ENCODE peak calls at places on chromosomes 6 and 20, in six cellular contexts. One of them, this sample, is unnamed.

GRCh38 chr6:121697921-121698320 is 262.5 kb downstream of the GJA1 start:
- DNase-seq in activated T-helper 1 cell treated with anti-CD3 and anti-CD28 coated beads, Interleukin-12 subunit alpha, Interleukin-12 subunit beta, Interleukin-2, Interleukin-4 antibody, amounts not matched to agents 30 ng/mL and 10 ng/mL and 1 ng/mL, durations not matched to agents 14 hours and 24 hours and 36 hours: no peak
- DNase-seq in COR-L47: no peak
- DNase-seq in left ventricle myocardium inferior: no peak
- DNase-seq in CD8-positive, alpha-beta memory T cell: no peak
- DNase-seq in NCI-H2107: no peak
- DNase-seq in this sample: no peak

GRCh38 chr6:132673376-132674094 is 14.6 kb upstream of the TAAR1 start:
- DNase-seq in activated T-helper 1 cell treated with anti-CD3 and anti-CD28 coated beads, Interleukin-12 subunit alpha, Interleukin-12 subunit beta, Interleukin-2, Interleukin-4 antibody, amounts not matched to agents 30 ng/mL and 10 ng/mL and 1 ng/mL, durations not matched to agents 14 hours and 24 hours and 36 hours: no peak
- DNase-seq in COR-L47: no peak
- DNase-seq in left ventricle myocardium inferior: no peak
- DNase-seq in CD8-positive, alpha-beta memory T cell: no peak
- DNase-seq in NCI-H2107: peak; percentile 76
- DNase-seq in this sample: no peak

GRCh38 chr20:51091564-51092195 is 68.8 kb upstream of the KCNG1 start:
- DNase-seq in activated T-helper 1 cell treated with anti-CD3 and anti-CD28 coated beads, Interleukin-12 subunit alpha, Interleukin-12 subunit beta, Interleukin-2, Interleukin-4 antibody, amounts not matched to agents 30 ng/mL and 10 ng/mL and 1 ng/mL, durations not matched to agents 14 hours and 24 hours and 36 hours: no peak
- DNase-seq in COR-L47: peak; percentile 58
- DNase-seq in left ventricle myocardium inferior: no peak
- DNase-seq in CD8-positive, alpha-beta memory T cell: no peak
- DNase-seq in NCI-H2107: no peak
- DNase-seq in this sample: no peak

GRCh38 chr6:90074161-90074560 is 179.9 kb downstream of the GJA10 start:
- DNase-seq in activated T-helper 1 cell treated with anti-CD3 and anti-CD28 coated beads, Interleukin-12 subunit alpha, Interleukin-12 subunit beta, Interleukin-2, Interleukin-4 antibody, amounts not matched to agents 30 ng/mL and 10 ng/mL and 1 ng/mL, durations not matched to agents 14 hours and 24 hours and 36 hours: no peak
- DNase-seq in COR-L47: no peak
- DNase-seq in left ventricle myocardium inferior: no peak
- DNase-seq in CD8-positive, alpha-beta memory T cell: no peak
- DNase-seq in NCI-H2107: no peak
- DNase-seq in this sample: no peak

GRCh38 chr6:105592329-105592728 is 189.4 kb upstream of the PREP start:
- DNase-seq in activated T-helper 1 cell treated with anti-CD3 and anti-CD28 coated beads, Interleukin-12 subunit alpha, Interleukin-12 subunit beta, Interleukin-2, Interleukin-4 antibody, amounts not matched to agents 30 ng/mL and 10 ng/mL and 1 ng/mL, durations not matched to agents 14 hours and 24 hours and 36 hours: no peak
- DNase-seq in COR-L47: no peak
- DNase-seq in left ventricle myocardium inferior: no peak
- DNase-seq in CD8-positive, alpha-beta memory T cell: no peak
- DNase-seq in NCI-H2107: no peak
- DNase-seq in this sample: peak; percentile 90

GRCh38 chr6:41591122-41591521 is 44.9 kb downstream of the FOXP4 start:
- DNase-seq in activated T-helper 1 cell treated with anti-CD3 and anti-CD28 coated beads, Interleukin-12 subunit alpha, Interleukin-12 subunit beta, Interleukin-2, Interleukin-4 antibody, amounts not matched to agents 30 ng/mL and 10 ng/mL and 1 ng/mL, durations not matched to agents 14 hours and 24 hours and 36 hours: no peak
- DNase-seq in COR-L47: no peak
- DNase-seq in left ventricle myocardium inferior: no peak
- DNase-seq in CD8-positive, alpha-beta memory T cell: no peak
- DNase-seq in NCI-H2107: no peak
- DNase-seq in this sample: no peak

GRCh38 chr20:47359533-47360206 is 3.2 kb upstream of the ZMYND8 start:
- DNase-seq in activated T-helper 1 cell treated with anti-CD3 and anti-CD28 coated beads, Interleukin-12 subunit alpha, Interleukin-12 subunit beta, Interleukin-2, Interleukin-4 antibody, amounts not matched to agents 30 ng/mL and 10 ng/mL and 1 ng/mL, durations not matched to agents 14 hours and 24 hours and 36 hours: no peak
- DNase-seq in COR-L47: no peak
- DNase-seq in left ventricle myocardium inferior: no peak
- DNase-seq in CD8-positive, alpha-beta memory T cell: no peak
- DNase-seq in NCI-H2107: no peak
- DNase-seq in this sample: no peak

GRCh38 chr6:16239798-16240123 is 1.4 kb downstream of the GMPR start:
- DNase-seq in activated T-helper 1 cell treated with anti-CD3 and anti-CD28 coated beads, Interleukin-12 subunit alpha, Interleukin-12 subunit beta, Interleukin-2, Interleukin-4 antibody, amounts not matched to agents 30 ng/mL and 10 ng/mL and 1 ng/mL, durations not matched to agents 14 hours and 24 hours and 36 hours: no peak
- DNase-seq in COR-L47: no peak
- DNase-seq in left ventricle myocardium inferior: no peak
- DNase-seq in CD8-positive, alpha-beta memory T cell: no peak
- DNase-seq in NCI-H2107: no peak
- DNase-seq in this sample: peak; percentile 35

GRCh38 chr6:155158044-155158843 is 105.6 kb upstream of the CLDN20 start:
- DNase-seq in activated T-helper 1 cell treated with anti-CD3 and anti-CD28 coated beads, Interleukin-12 subunit alpha, Interleukin-12 subunit beta, Interleukin-2, Interleukin-4 antibody, amounts not matched to agents 30 ng/mL and 10 ng/mL and 1 ng/mL, durations not matched to agents 14 hours and 24 hours and 36 hours: no peak
- DNase-seq in COR-L47: no peak
- DNase-seq in left ventricle myocardium inferior: no peak
- DNase-seq in CD8-positive, alpha-beta memory T cell: no peak
- DNase-seq in NCI-H2107: no peak
- DNase-seq in this sample: peak; percentile 17

GRCh38 chr20:62914436-62914835 is 11.9 kb downstream of the DIDO1 start:
- DNase-seq in activated T-helper 1 cell treated with anti-CD3 and anti-CD28 coated beads, Interleukin-12 subunit alpha, Interleukin-12 subunit beta, Interleukin-2, Interleukin-4 antibody, amounts not matched to agents 30 ng/mL and 10 ng/mL and 1 ng/mL, durations not matched to agents 14 hours and 24 hours and 36 hours: no peak
- DNase-seq in COR-L47: no peak
- DNase-seq in left ventricle myocardium inferior: no peak
- DNase-seq in CD8-positive, alpha-beta memory T cell: no peak
- DNase-seq in NCI-H2107: no peak
- DNase-seq in this sample: no peak

GRCh38 chr6:17490724-17491123 is 97.3 kb downstream of the CAP2 start:
- DNase-seq in activated T-helper 1 cell treated with anti-CD3 and anti-CD28 coated beads, Interleukin-12 subunit alpha, Interleukin-12 subunit beta, Interleukin-2, Interleukin-4 antibody, amounts not matched to agents 30 ng/mL and 10 ng/mL and 1 ng/mL, durations not matched to agents 14 hours and 24 hours and 36 hours: no peak
- DNase-seq in COR-L47: no peak
- DNase-seq in left ventricle myocardium inferior: no peak
- DNase-seq in CD8-positive, alpha-beta memory T cell: no peak
- DNase-seq in NCI-H2107: no peak
- DNase-seq in this sample: no peak

GRCh38 chr20:4216142-4216735 is 200.9 kb upstream of the RNF24 start:
- DNase-seq in activated T-helper 1 cell treated with anti-CD3 and anti-CD28 coated beads, Interleukin-12 subunit alpha, Interleukin-12 subunit beta, Interleukin-2, Interleukin-4 antibody, amounts not matched to agents 30 ng/mL and 10 ng/mL and 1 ng/mL, durations not matched to agents 14 hours and 24 hours and 36 hours: no peak
- DNase-seq in COR-L47: no peak
- DNase-seq in left ventricle myocardium inferior: no peak
- DNase-seq in CD8-positive, alpha-beta memory T cell: no peak
- DNase-seq in NCI-H2107: no peak
- DNase-seq in this sample: no peak

GRCh38 chr20:35034150-35034549 is 58.5 kb downstream of the TRPC4AP start:
- DNase-seq in activated T-helper 1 cell treated with anti-CD3 and anti-CD28 coated beads, Interleukin-12 subunit alpha, Interleukin-12 subunit beta, Interleukin-2, Interleukin-4 antibody, amounts not matched to agents 30 ng/mL and 10 ng/mL and 1 ng/mL, durations not matched to agents 14 hours and 24 hours and 36 hours: no peak
- DNase-seq in COR-L47: no peak
- DNase-seq in left ventricle myocardium inferior: no peak
- DNase-seq in CD8-positive, alpha-beta memory T cell: no peak
- DNase-seq in NCI-H2107: no peak
- DNase-seq in this sample: no peak

GRCh38 chr20:31472395-31473330 is 2.3 kb downstream of the DEFB124 start:
- DNase-seq in activated T-helper 1 cell treated with anti-CD3 and anti-CD28 coated beads, Interleukin-12 subunit alpha, Interleukin-12 subunit beta, Interleukin-2, Interleukin-4 antibody, amounts not matched to agents 30 ng/mL and 10 ng/mL and 1 ng/mL, durations not matched to agents 14 hours and 24 hours and 36 hours: no peak
- DNase-seq in COR-L47: no peak
- DNase-seq in left ventricle myocardium inferior: peak; percentile 34
- DNase-seq in CD8-positive, alpha-beta memory T cell: no peak
- DNase-seq in NCI-H2107: no peak
- DNase-seq in this sample: no peak

GRCh38 chr6:2028457-2029038 is 216.9 kb downstream of the GMDS start:
- DNase-seq in activated T-helper 1 cell treated with anti-CD3 and anti-CD28 coated beads, Interleukin-12 subunit alpha, Interleukin-12 subunit beta, Interleukin-2, Interleukin-4 antibody, amounts not matched to agents 30 ng/mL and 10 ng/mL and 1 ng/mL, durations not matched to agents 14 hours and 24 hours and 36 hours: no peak
- DNase-seq in COR-L47: peak; percentile 90
- DNase-seq in left ventricle myocardium inferior: no peak
- DNase-seq in CD8-positive, alpha-beta memory T cell: no peak
- DNase-seq in NCI-H2107: no peak
- DNase-seq in this sample: no peak

GRCh38 chr20:51156041-51156795 is 133.3 kb upstream of the KCNG1 start:
- DNase-seq in activated T-helper 1 cell treated with anti-CD3 and anti-CD28 coated beads, Interleukin-12 subunit alpha, Interleukin-12 subunit beta, Interleukin-2, Interleukin-4 antibody, amounts not matched to agents 30 ng/mL and 10 ng/mL and 1 ng/mL, durations not matched to agents 14 hours and 24 hours and 36 hours: no peak
- DNase-seq in COR-L47: no peak
- DNase-seq in left ventricle myocardium inferior: no peak
- DNase-seq in CD8-positive, alpha-beta memory T cell: no peak
- DNase-seq in NCI-H2107: no peak
- DNase-seq in this sample: no peak

GRCh38 chr6:69019832-69020231 is 384.8 kb downstream of the ADGRB3 start:
- DNase-seq in activated T-helper 1 cell treated with anti-CD3 and anti-CD28 coated beads, Interleukin-12 subunit alpha, Interleukin-12 subunit beta, Interleukin-2, Interleukin-4 antibody, amounts not matched to agents 30 ng/mL and 10 ng/mL and 1 ng/mL, durations not matched to agents 14 hours and 24 hours and 36 hours: no peak
- DNase-seq in COR-L47: no peak
- DNase-seq in left ventricle myocardium inferior: no peak
- DNase-seq in CD8-positive, alpha-beta memory T cell: no peak
- DNase-seq in NCI-H2107: no peak
- DNase-seq in this sample: no peak

GRCh38 chr6:53174996-53175395 is 26.4 kb upstream of the GCM1 start:
- DNase-seq in activated T-helper 1 cell treated with anti-CD3 and anti-CD28 coated beads, Interleukin-12 subunit alpha, Interleukin-12 subunit beta, Interleukin-2, Interleukin-4 antibody, amounts not matched to agents 30 ng/mL and 10 ng/mL and 1 ng/mL, durations not matched to agents 14 hours and 24 hours and 36 hours: no peak
- DNase-seq in COR-L47: no peak
- DNase-seq in left ventricle myocardium inferior: no peak
- DNase-seq in CD8-positive, alpha-beta memory T cell: no peak
- DNase-seq in NCI-H2107: no peak
- DNase-seq in this sample: no peak

GRCh38 chr6:112443118-112443641 is 96.0 kb downstream of the RFPL4B start:
- DNase-seq in activated T-helper 1 cell treated with anti-CD3 and anti-CD28 coated beads, Interleukin-12 subunit alpha, Interleukin-12 subunit beta, Interleukin-2, Interleukin-4 antibody, amounts not matched to agents 30 ng/mL and 10 ng/mL and 1 ng/mL, durations not matched to agents 14 hours and 24 hours and 36 hours: no peak
- DNase-seq in COR-L47: no peak
- DNase-seq in left ventricle myocardium inferior: no peak
- DNase-seq in CD8-positive, alpha-beta memory T cell: no peak
- DNase-seq in NCI-H2107: no peak
- DNase-seq in this sample: no peak

GRCh38 chr20:46558511-46558959 is 8.1 kb upstream of the OCSTAMP start:
- DNase-seq in activated T-helper 1 cell treated with anti-CD3 and anti-CD28 coated beads, Interleukin-12 subunit alpha, Interleukin-12 subunit beta, Interleukin-2, Interleukin-4 antibody, amounts not matched to agents 30 ng/mL and 10 ng/mL and 1 ng/mL, durations not matched to agents 14 hours and 24 hours and 36 hours: no peak
- DNase-seq in COR-L47: no peak
- DNase-seq in left ventricle myocardium inferior: no peak
- DNase-seq in CD8-positive, alpha-beta memory T cell: no peak
- DNase-seq in NCI-H2107: peak; percentile 2
- DNase-seq in this sample: peak; percentile 78

GRCh38 chr6:3193102-3193837 is 34.2 kb downstream of the TUBB2B start:
- DNase-seq in activated T-helper 1 cell treated with anti-CD3 and anti-CD28 coated beads, Interleukin-12 subunit alpha, Interleukin-12 subunit beta, Interleukin-2, Interleukin-4 antibody, amounts not matched to agents 30 ng/mL and 10 ng/mL and 1 ng/mL, durations not matched to agents 14 hours and 24 hours and 36 hours: no peak
- DNase-seq in COR-L47: no peak
- DNase-seq in left ventricle myocardium inferior: no peak
- DNase-seq in CD8-positive, alpha-beta memory T cell: no peak
- DNase-seq in NCI-H2107: no peak
- DNase-seq in this sample: no peak

GRCh38 chr6:170374571-170375444 is 68.2 kb downstream of the FAM120B start:
- DNase-seq in activated T-helper 1 cell treated with anti-CD3 and anti-CD28 coated beads, Interleukin-12 subunit alpha, Interleukin-12 subunit beta, Interleukin-2, Interleukin-4 antibody, amounts not matched to agents 30 ng/mL and 10 ng/mL and 1 ng/mL, durations not matched to agents 14 hours and 24 hours and 36 hours: no peak
- DNase-seq in COR-L47: no peak
- DNase-seq in left ventricle myocardium inferior: no peak
- DNase-seq in CD8-positive, alpha-beta memory T cell: no peak
- DNase-seq in NCI-H2107: no peak
- DNase-seq in this sample: no peak

GRCh38 chr6:129583864-129584263 is 126.1 kb downstream of the ARHGAP18 start:
- DNase-seq in activated T-helper 1 cell treated with anti-CD3 and anti-CD28 coated beads, Interleukin-12 subunit alpha, Interleukin-12 subunit beta, Interleukin-2, Interleukin-4 antibody, amounts not matched to agents 30 ng/mL and 10 ng/mL and 1 ng/mL, durations not matched to agents 14 hours and 24 hours and 36 hours: no peak
- DNase-seq in COR-L47: no peak
- DNase-seq in left ventricle myocardium inferior: no peak
- DNase-seq in CD8-positive, alpha-beta memory T cell: no peak
- DNase-seq in NCI-H2107: no peak
- DNase-seq in this sample: no peak

GRCh38 chr20:63186528-63187316 is 29.2 kb downstream of the YTHDF1 start:
- DNase-seq in activated T-helper 1 cell treated with anti-CD3 and anti-CD28 coated beads, Interleukin-12 subunit alpha, Interleukin-12 subunit beta, Interleukin-2, Interleukin-4 antibody, amounts not matched to agents 30 ng/mL and 10 ng/mL and 1 ng/mL, durations not matched to agents 14 hours and 24 hours and 36 hours: no peak
- DNase-seq in COR-L47: no peak
- DNase-seq in left ventricle myocardium inferior: no peak
- DNase-seq in CD8-positive, alpha-beta memory T cell: no peak
- DNase-seq in NCI-H2107: no peak
- DNase-seq in this sample: peak; percentile 8

GRCh38 chr6:161745594-161745993 is 471.7 kb upstream of the AGPAT4 start:
- DNase-seq in activated T-helper 1 cell treated with anti-CD3 and anti-CD28 coated beads, Interleukin-12 subunit alpha, Interleukin-12 subunit beta, Interleukin-2, Interleukin-4 antibody, amounts not matched to agents 30 ng/mL and 10 ng/mL and 1 ng/mL, durations not matched to agents 14 hours and 24 hours and 36 hours: no peak
- DNase-seq in COR-L47: peak; percentile 9
- DNase-seq in left ventricle myocardium inferior: no peak
- DNase-seq in CD8-positive, alpha-beta memory T cell: no peak
- DNase-seq in NCI-H2107: no peak
- DNase-seq in this sample: no peak

GRCh38 chr6:109336221-109336955 is 45.9 kb downstream of the CD164 start:
- DNase-seq in activated T-helper 1 cell treated with anti-CD3 and anti-CD28 coated beads, Interleukin-12 subunit alpha, Interleukin-12 subunit beta, Interleukin-2, Interleukin-4 antibody, amounts not matched to agents 30 ng/mL and 10 ng/mL and 1 ng/mL, durations not matched to agents 14 hours and 24 hours and 36 hours: no peak
- DNase-seq in COR-L47: peak; percentile 35
- DNase-seq in left ventricle myocardium inferior: no peak
- DNase-seq in CD8-positive, alpha-beta memory T cell: no peak
- DNase-seq in NCI-H2107: no peak
- DNase-seq in this sample: peak; percentile 55

GRCh38 chr6:52876056-52876787 is 33.3 kb downstream of the GSTA3 start:
- DNase-seq in activated T-helper 1 cell treated with anti-CD3 and anti-CD28 coated beads, Interleukin-12 subunit alpha, Interleukin-12 subunit beta, Interleukin-2, Interleukin-4 antibody, amounts not matched to agents 30 ng/mL and 10 ng/mL and 1 ng/mL, durations not matched to agents 14 hours and 24 hours and 36 hours: no peak
- DNase-seq in COR-L47: peak; percentile 32
- DNase-seq in left ventricle myocardium inferior: no peak
- DNase-seq in CD8-positive, alpha-beta memory T cell: no peak
- DNase-seq in NCI-H2107: no peak
- DNase-seq in this sample: no peak

GRCh38 chr20:35953411-35954199 is 697 bp downstream of the SCAND1 start:
- DNase-seq in activated T-helper 1 cell treated with anti-CD3 and anti-CD28 coated beads, Interleukin-12 subunit alpha, Interleukin-12 subunit beta, Interleukin-2, Interleukin-4 antibody, amounts not matched to agents 30 ng/mL and 10 ng/mL and 1 ng/mL, durations not matched to agents 14 hours and 24 hours and 36 hours: peak; percentile 69
- DNase-seq in COR-L47: peak; percentile 16
- DNase-seq in left ventricle myocardium inferior: peak; percentile 48
- DNase-seq in CD8-positive, alpha-beta memory T cell: peak; percentile 61
- DNase-seq in NCI-H2107: no peak
- DNase-seq in this sample: no peak

GRCh38 chr6:163539101-163539762 is 124.7 kb downstream of the QKI start:
- DNase-seq in activated T-helper 1 cell treated with anti-CD3 and anti-CD28 coated beads, Interleukin-12 subunit alpha, Interleukin-12 subunit beta, Interleukin-2, Interleukin-4 antibody, amounts not matched to agents 30 ng/mL and 10 ng/mL and 1 ng/mL, durations not matched to agents 14 hours and 24 hours and 36 hours: no peak
- DNase-seq in COR-L47: no peak
- DNase-seq in left ventricle myocardium inferior: no peak
- DNase-seq in CD8-positive, alpha-beta memory T cell: no peak
- DNase-seq in NCI-H2107: no peak
- DNase-seq in this sample: no peak

GRCh38 chr6:153790048-153790447 is 249.0 kb upstream of the OPRM1 start:
- DNase-seq in activated T-helper 1 cell treated with anti-CD3 and anti-CD28 coated beads, Interleukin-12 subunit alpha, Interleukin-12 subunit beta, Interleukin-2, Interleukin-4 antibody, amounts not matched to agents 30 ng/mL and 10 ng/mL and 1 ng/mL, durations not matched to agents 14 hours and 24 hours and 36 hours: no peak
- DNase-seq in COR-L47: no peak
- DNase-seq in left ventricle myocardium inferior: no peak
- DNase-seq in CD8-positive, alpha-beta memory T cell: no peak
- DNase-seq in NCI-H2107: no peak
- DNase-seq in this sample: peak; percentile 86

GRCh38 chr6:41535766-41536165 is 10.4 kb upstream of the FOXP4 start:
- DNase-seq in activated T-helper 1 cell treated with anti-CD3 and anti-CD28 coated beads, Interleukin-12 subunit alpha, Interleukin-12 subunit beta, Interleukin-2, Interleukin-4 antibody, amounts not matched to agents 30 ng/mL and 10 ng/mL and 1 ng/mL, durations not matched to agents 14 hours and 24 hours and 36 hours: no peak
- DNase-seq in COR-L47: no peak
- DNase-seq in left ventricle myocardium inferior: no peak
- DNase-seq in CD8-positive, alpha-beta memory T cell: no peak
- DNase-seq in NCI-H2107: no peak
- DNase-seq in this sample: no peak

GRCh38 chr6:163415620-163416379 is 1.3 kb downstream of the QKI start:
- DNase-seq in activated T-helper 1 cell treated with anti-CD3 and anti-CD28 coated beads, Interleukin-12 subunit alpha, Interleukin-12 subunit beta, Interleukin-2, Interleukin-4 antibody, amounts not matched to agents 30 ng/mL and 10 ng/mL and 1 ng/mL, durations not matched to agents 14 hours and 24 hours and 36 hours: peak; percentile 17
- DNase-seq in COR-L47: no peak
- DNase-seq in left ventricle myocardium inferior: peak; percentile 58
- DNase-seq in CD8-positive, alpha-beta memory T cell: peak; percentile 14
- DNase-seq in NCI-H2107: no peak
- DNase-seq in this sample: peak; percentile 24